ENCODE peak calls at places on chromosome 20, in eight cellular contexts. B, Z, S, J, O, T, C and A are unnamed samples.

GRCh38 chr20:24321939-24322338 is 147.5 kb upstream of the SYNDIG1 start:
- DNase-seq in B (no peak), S (no peak), Z (no peak), O (peak), T (no peak), J (no peak), C (no peak), A (no peak)

GRCh38 chr20:48180637-48181036 is 395.4 kb upstream of the SULF2 start:
- DNase-seq in S (no peak), T (no peak), O (no peak), C (no peak), B (no peak), J (no peak), Z (no peak), A (no peak)

GRCh38 chr20:43304598-43304997 is 114.9 kb upstream of the PTPRT start:
- DNase-seq in Z (no peak), T (no peak), B (no peak), S (no peak), J (no peak), O (no peak), C (no peak), A (no peak)

GRCh38 chr20:50333131-50333530 is 142.5 kb downstream of the CEBPB start:
- DNase-seq in J (no peak), S (no peak), B (no peak), T (no peak), O (no peak), C (no peak), Z (no peak), A (no peak)

GRCh38 chr20:41783423-41784220 is 165.4 kb upstream of the CHD6 start:
- DNase-seq in O (no peak), C (no peak), T (no peak), S (no peak), B (no peak), J (no peak), Z (no peak), A (peak)

GRCh38 chr20:36720510-36720909 is 25.4 kb downstream of the NDRG3 start:
- DNase-seq in B (peak), O (peak), J (no peak), S (no peak), C (no peak), T (no peak), Z (no peak), A (no peak)

GRCh38 chr20:1391640-1392442 is 1.0 kb downstream of the FKBP1A start:
- DNase-seq in C (no peak), B (no peak), J (peak), T (no peak), O (peak), S (peak), Z (no peak), A (peak)

GRCh38 chr20:51696304-51697118 is 71.7 kb downstream of the ATP9A start:
- DNase-seq in S (no peak), J (no peak), C (no peak), O (peak), Z (no peak), T (no peak), B (no peak), A (no peak)

GRCh38 chr20:20476504-20476903 is 108.6 kb downstream of the INSM1 start:
- DNase-seq in Z (no peak), S (no peak), J (no peak), B (no peak), T (no peak), C (no peak), O (no peak), A (no peak)

GRCh38 chr20:45894797-45895196 is 3.7 kb downstream of the CTSA start:
- DNase-seq in C (no peak), J (no peak), T (no peak), S (no peak), B (no peak), O (no peak), Z (no peak), A (no peak)

GRCh38 chr20:56788041-56788670 is 159.1 kb downstream of the TFAP2C start:
- DNase-seq in J (no peak), T (no peak), Z (no peak), C (no peak), B (no peak), S (no peak), O (peak), A (no peak)

GRCh38 chr20:51687071-51687470 is 81.1 kb downstream of the ATP9A start:
- DNase-seq in J (no peak), Z (no peak), B (no peak), O (peak), T (no peak), C (no peak), S (no peak), A (no peak)